ENCODE peak calls at places on chromosomes 6 and 20, in four cellular contexts. One of them, this sample, is unnamed.

GRCh38 chr6:37680668-37681067 is 17.0 kb downstream of the MDGA1 start:
- DNase-seq in GM23248: no peak
- DNase-seq in adrenal gland: no peak
- DNase-seq in mammary epithelial cell: no peak
- DNase-seq in this sample: peak; percentile 56

GRCh38 chr20:58544301-58544700 is 29.1 kb upstream of the APCDD1L start:
- DNase-seq in adrenal gland: no peak
- DNase-seq in GM23248: no peak
- DNase-seq in mammary epithelial cell: no peak
- DNase-seq in this sample: no peak

GRCh38 chr20:44780226-44780625 is 30.1 kb downstream of the RIMS4 start:
- DNase-seq in GM23248: peak; percentile 73
- DNase-seq in mammary epithelial cell: peak; percentile 33
- DNase-seq in adrenal gland: peak; percentile 56
- DNase-seq in this sample: peak; percentile 68

GRCh38 chr6:81766482-81767069 is 14.1 kb upstream of the TENT5A start:
- DNase-seq in mammary epithelial cell: peak; percentile 76
- DNase-seq in GM23248: peak; percentile 79
- DNase-seq in adrenal gland: no peak
- DNase-seq in this sample: peak; percentile 80

GRCh38 chr6:35485402-35485877 is 11.4 kb downstream of the TEAD3 start:
- DNase-seq in mammary epithelial cell: peak; percentile 74
- DNase-seq in GM23248: peak; percentile 37
- DNase-seq in adrenal gland: no peak
- DNase-seq in this sample: no peak

GRCh38 chr6:166618866-166619761 is 7.9 kb downstream of the RPS6KA2 start:
- DNase-seq in mammary epithelial cell: no peak
- DNase-seq in GM23248: peak; percentile 78
- DNase-seq in adrenal gland: no peak
- DNase-seq in this sample: no peak

GRCh38 chr6:45422541-45423110 is 44.9 kb upstream of the SUPT3H start:
- DNase-seq in GM23248: peak; percentile 73
- DNase-seq in adrenal gland: no peak
- DNase-seq in mammary epithelial cell: peak; percentile 57
- DNase-seq in this sample: peak; percentile 65

GRCh38 chr6:43781941-43782704 is 12.1 kb downstream of the VEGFA start:
- DNase-seq in adrenal gland: no peak
- DNase-seq in mammary epithelial cell: no peak
- DNase-seq in GM23248: no peak
- DNase-seq in this sample: no peak

GRCh38 chr6:36641543-36641942 is 37.0 kb upstream of the CDKN1A start:
- DNase-seq in mammary epithelial cell: no peak
- DNase-seq in adrenal gland: no peak
- DNase-seq in GM23248: no peak
- DNase-seq in this sample: no peak

GRCh38 chr6:161151660-161152526 is 122.0 kb downstream of the AGPAT4 start:
- DNase-seq in mammary epithelial cell: no peak
- DNase-seq in adrenal gland: no peak
- DNase-seq in GM23248: no peak
- DNase-seq in this sample: no peak

GRCh38 chr20:11136691-11137090 is 462.9 kb upstream of the JAG1 start:
- DNase-seq in adrenal gland: no peak
- DNase-seq in GM23248: no peak
- DNase-seq in mammary epithelial cell: no peak
- DNase-seq in this sample: no peak

GRCh38 chr20:62555642-62556420 is 80.0 kb upstream of the GATA5 start:
- DNase-seq in mammary epithelial cell: no peak
- DNase-seq in adrenal gland: no peak
- DNase-seq in GM23248: peak; percentile 28
- DNase-seq in this sample: no peak

GRCh38 chr6:7125290-7125689 is 17.5 kb downstream of the RREB1 start:
- DNase-seq in mammary epithelial cell: no peak
- DNase-seq in GM23248: no peak
- DNase-seq in adrenal gland: no peak
- DNase-seq in this sample: no peak

GRCh38 chr20:42700423-42700822 is 489.3 kb downstream of the PTPRT start:
- DNase-seq in mammary epithelial cell: no peak
- DNase-seq in GM23248: no peak
- DNase-seq in adrenal gland: no peak
- DNase-seq in this sample: no peak

GRCh38 chr6:43758617-43759050 is 11.4 kb upstream of the VEGFA start:
- DNase-seq in mammary epithelial cell: no peak
- DNase-seq in adrenal gland: no peak
- DNase-seq in GM23248: no peak
- DNase-seq in this sample: peak; percentile 35

GRCh38 chr20:35618032-35618371 is 2.4 kb downstream of the SPAG4 start:
- DNase-seq in adrenal gland: no peak
- DNase-seq in mammary epithelial cell: no peak
- DNase-seq in GM23248: no peak
- DNase-seq in this sample: no peak

GRCh38 chr6:14612016-14612415 is 494.4 kb downstream of the CD83 start:
- DNase-seq in adrenal gland: no peak
- DNase-seq in mammary epithelial cell: peak; percentile 28
- DNase-seq in GM23248: peak; percentile 60
- DNase-seq in this sample: peak; percentile 29

GRCh38 chr20:52926505-52926904 is 45.7 kb upstream of the TSHZ2 start:
- DNase-seq in GM23248: peak; percentile 36
- DNase-seq in mammary epithelial cell: peak; percentile 71
- DNase-seq in adrenal gland: no peak
- DNase-seq in this sample: no peak

GRCh38 chr6:108884211-108885059 is 36.2 kb downstream of the ARMC2 start:
- DNase-seq in adrenal gland: no peak
- DNase-seq in mammary epithelial cell: no peak
- DNase-seq in GM23248: no peak
- DNase-seq in this sample: no peak

GRCh38 chr6:28981833-28982475 is 23.2 kb downstream of the ZNF311 start:
- DNase-seq in adrenal gland: peak; percentile 75
- DNase-seq in mammary epithelial cell: peak; percentile 91
- DNase-seq in GM23248: peak; percentile 88
- DNase-seq in this sample: peak; percentile 90

GRCh38 chr20:11651138-11651537 is 266.6 kb upstream of the BTBD3 start:
- DNase-seq in mammary epithelial cell: no peak
- DNase-seq in GM23248: no peak
- DNase-seq in adrenal gland: no peak
- DNase-seq in this sample: no peak

DNA sequence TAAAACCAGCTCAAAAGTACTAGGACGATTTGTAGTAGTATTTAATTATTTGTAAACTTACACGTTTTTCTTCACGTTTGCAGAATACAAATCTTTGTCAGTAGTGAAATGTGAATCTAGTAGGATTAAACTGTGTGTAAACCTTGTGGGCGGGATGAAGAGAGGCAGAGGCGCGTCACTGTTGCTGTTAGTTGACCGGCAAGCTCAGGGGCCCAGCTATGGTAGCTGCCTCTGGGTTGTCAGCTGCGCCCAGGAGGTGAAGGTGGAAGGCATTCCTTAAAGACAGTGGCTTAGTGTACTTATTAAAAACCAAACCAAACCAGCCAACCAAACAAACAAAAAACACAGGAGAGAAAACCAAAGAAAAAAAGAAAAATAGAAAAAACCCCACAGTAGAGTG is 69.6 kb downstream of the IGF2R start:
- DNase-seq in mammary epithelial cell: no peak
- DNase-seq in adrenal gland: no peak
- DNase-seq in GM23248: no peak
- DNase-seq in this sample: no peak
- H3K4me1 ChIP-seq in mammary epithelial cell: peaks cover 48% of the 10 kb centered on the region
- H3K4me1 ChIP-seq in adrenal gland: peaks cover 13% of the 10 kb centered on the region
- H3K4me1 ChIP-seq in GM23248: peaks cover 41% of the 10 kb centered on the region
- H3K4me1 ChIP-seq in this sample: no peaks in the 10 kb centered on the region

GRCh38 chr6:10381133-10381829 is 33.6 kb downstream of the TFAP2A start:
- DNase-seq in adrenal gland: no peak
- DNase-seq in GM23248: no peak
- DNase-seq in mammary epithelial cell: no peak
- DNase-seq in this sample: no peak
- H3K4me3 ChIP-seq in adrenal gland: no peak overlapping the region
- H3K4me3 ChIP-seq in GM23248: no peak overlapping the region
- H3K4me3 ChIP-seq in mammary epithelial cell: no peak overlapping the region
- H3K4me3 ChIP-seq in this sample: no peak overlapping the region

GRCh38 chr6:143675946-143676345 is 1.8 kb upstream of the PHACTR2 start:
- DNase-seq in mammary epithelial cell: no peak
- DNase-seq in GM23248: peak; percentile 64
- DNase-seq in adrenal gland: no peak
- DNase-seq in this sample: no peak
- H3K4me1 ChIP-seq in mammary epithelial cell: peaks cover 38% of the 10 kb centered on the region
- H3K4me1 ChIP-seq in GM23248: peaks cover 53% of the 10 kb centered on the region
- H3K4me1 ChIP-seq in adrenal gland: no peaks in the 10 kb centered on the region
- H3K4me1 ChIP-seq in this sample: peaks cover 5% of the 10 kb centered on the region

DNA sequence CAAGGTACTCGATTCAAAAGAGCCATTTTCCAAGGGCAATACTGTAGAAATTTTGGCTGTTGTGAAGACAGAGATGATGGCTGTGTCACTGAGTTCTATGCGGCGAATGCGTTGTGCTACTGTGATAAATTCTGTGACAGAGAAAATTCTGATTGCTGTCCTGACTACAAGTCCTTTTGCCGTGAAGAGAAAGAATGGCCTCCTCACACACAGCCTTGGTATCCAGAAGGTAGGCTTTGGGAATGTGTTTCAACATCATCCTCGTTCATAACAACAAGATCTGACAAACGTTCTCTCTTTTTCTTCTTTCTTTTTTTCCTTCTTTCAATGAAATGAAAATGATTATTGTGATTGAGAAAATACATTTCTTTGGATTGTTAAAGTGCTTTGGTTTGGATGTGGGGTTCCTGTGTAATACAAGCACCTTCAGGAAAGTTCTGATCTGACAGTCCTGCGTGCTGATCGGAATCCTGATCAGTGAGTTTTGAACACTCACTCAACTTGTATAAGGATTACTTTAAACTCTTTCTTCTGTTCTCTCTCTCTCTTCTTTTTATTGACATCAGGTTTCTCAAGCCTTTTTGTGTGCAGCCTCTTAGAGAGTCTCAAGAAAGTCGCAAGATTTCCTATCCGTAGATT is 555 bp downstream of the TINAG start:
- DNase-seq in adrenal gland: no peak
- DNase-seq in GM23248: no peak
- DNase-seq in mammary epithelial cell: no peak
- DNase-seq in this sample: no peak
- H3K4me3 ChIP-seq in adrenal gland: no peak overlapping the region
- H3K4me3 ChIP-seq in GM23248: no peak overlapping the region
- H3K4me3 ChIP-seq in mammary epithelial cell: no peak overlapping the region
- H3K4me3 ChIP-seq in this sample: no peak overlapping the region

GRCh38 chr6:154458565-154459475 is 51.7 kb downstream of the CNKSR3 start:
- DNase-seq in GM23248: peak; percentile 59
- DNase-seq in adrenal gland: no peak
- DNase-seq in mammary epithelial cell: peak; percentile 76
- DNase-seq in this sample: peak; percentile 82
- H3K4me1 ChIP-seq in GM23248: peaks cover 22% of the 10 kb centered on the region
- H3K4me1 ChIP-seq in adrenal gland: no peaks in the 10 kb centered on the region
- H3K4me1 ChIP-seq in mammary epithelial cell: peaks cover 26% of the 10 kb centered on the region
- H3K4me1 ChIP-seq in this sample: peaks cover 17% of the 10 kb centered on the region

GRCh38 chr6:3124667-3125066 is 6.2 kb downstream of the BPHL start:
- DNase-seq in GM23248: no peak
- DNase-seq in adrenal gland: no peak
- DNase-seq in mammary epithelial cell: no peak
- DNase-seq in this sample: no peak
- H3K4me3 ChIP-seq in GM23248: no peak overlapping the region
- H3K4me3 ChIP-seq in adrenal gland: no peak overlapping the region
- H3K4me3 ChIP-seq in mammary epithelial cell: no peak overlapping the region
- H3K4me3 ChIP-seq in this sample: no peak overlapping the region

This sample was measured in A673.